ENCODE peak calls at places on chromosomes 2 and 18, in eight cellular contexts. T is head of caudate nucleus; X is activated CD8-positive, alpha-beta T cell treated with anti-CD3 and anti-CD28 coated beads for 36 hours; L is H9; Z is stimulated activated CD4-positive, alpha-beta T cell treated with anti-CD3 and anti-CD28 coated beads, Interleukin-1b, Interleukin-23, amount 100 ng/mL, for 24 hours; B is HS-5; H is activated CD4-positive, alpha-beta T cell treated with anti-CD3 and anti-CD28 coated beads for 48 hours; U is A549. N is an unnamed sample.

GRCh38 chr18:62128157-62128556 is 58.7 kb downstream of the PIGN start:
- DNase-seq in U (no peak), Z (no peak), X (no peak), H (no peak), L (no peak), T (no peak), B (peak), N (no peak)

GRCh38 chr2:102342888-102343287 is 12.7 kb upstream of the IL18R1 start:
- DNase-seq in B (no peak), Z (no peak), U (no peak), L (no peak), X (no peak), H (no peak), T (no peak), N (no peak)

GRCh38 chr2:216802516-216803265 is 57.2 kb downstream of the TNP1 start:
- DNase-seq in T (no peak), B (no peak), L (no peak), U (no peak), X (no peak), Z (no peak), H (no peak), N (no peak)

GRCh38 chr2:238739668-238740067 is 108.2 kb upstream of the TWIST2 start:
- DNase-seq in Z (no peak), X (peak), T (no peak), L (no peak), H (no peak), U (no peak), B (no peak), N (no peak)

GRCh38 chr2:77552956-77553355 is 30.8 kb upstream of the LRRTM4 start:
- DNase-seq in B (no peak), T (peak), L (no peak), Z (no peak), H (no peak), X (no peak), U (no peak), N (no peak)

GRCh38 chr2:101151141-101151858 is at the start of gene TBC1D8:
- DNase-seq in X (peak), L (peak), Z (peak), U (peak), T (peak), H (peak), B (peak), N (peak)

GRCh38 chr18:11380968-11381367 is 228.4 kb upstream of the SLC35G4 start:
- DNase-seq in L (no peak), H (no peak), U (no peak), Z (no peak), X (no peak), B (no peak), T (no peak), N (no peak)

GRCh38 chr2:100876231-100876860 is 56.4 kb downstream of the NPAS2 start:
- DNase-seq in Z (no peak), T (no peak), H (peak), B (no peak), U (no peak), X (peak), L (no peak), N (peak)

GRCh38 chr2:236479814-236480213 is 89.8 kb upstream of the ACKR3 start:
- DNase-seq in T (no peak), Z (no peak), B (no peak), X (no peak), U (no peak), H (no peak), L (no peak), N (no peak)

GRCh38 chr2:43513216-43513615 is 82.6 kb downstream of the THADA start:
- DNase-seq in L (no peak), B (no peak), Z (no peak), T (no peak), U (no peak), X (no peak), H (no peak), N (no peak)

GRCh38 chr2:171434671-171434980 is 600 bp downstream of the DCAF17 start:
- DNase-seq in T (peak), L (peak), H (no peak), B (no peak), X (no peak), Z (no peak), U (peak), N (no peak)

GRCh38 chr2:240200230-240201051 is 60.0 kb upstream of the OTOS start:
- DNase-seq in T (no peak), X (no peak), H (no peak), U (no peak), B (no peak), L (peak), Z (no peak), N (no peak)